ENCODE peak calls at places on chromosome 19, in four cellular contexts. One of them, this sample, is unnamed.
A peak's percentile ranks its signal among the peaks of the same experiment; 100 is the strongest.

GRCh38 chr19:6221220-6221877 is 58.4 kb downstream of the MLLT1 start:
- DNase-seq in uterus: no peak
- DNase-seq in stomach: no peak
- DNase-seq in IMR-90: no peak
- DNase-seq in this sample: peak; percentile 57

GRCh38 chr19:45437328-45437727 is 13.6 kb upstream of the ERCC1 start:
- DNase-seq in uterus: no peak
- DNase-seq in stomach: no peak
- DNase-seq in IMR-90: no peak
- DNase-seq in this sample: no peak

GRCh38 chr19:54478677-54479266 is 5.7 kb upstream of the CDC42EP5 start:
- DNase-seq in uterus: no peak
- DNase-seq in stomach: no peak
- DNase-seq in IMR-90: peak; percentile 49
- DNase-seq in this sample: no peak

GRCh38 chr19:38310986-38311385 is 4.8 kb downstream of the YIF1B start:
- DNase-seq in uterus: no peak
- DNase-seq in stomach: no peak
- DNase-seq in IMR-90: no peak
- DNase-seq in this sample: no peak

GRCh38 chr19:22052644-22053013 is 345 bp downstream of the ZNF257 start:
- DNase-seq in uterus: no peak
- DNase-seq in stomach: no peak
- DNase-seq in IMR-90: no peak
- DNase-seq in this sample: peak; percentile 15

GRCh38 chr19:10593820-10594637 is 6.9 kb upstream of the AP1M2 start:
- DNase-seq in uterus: no peak
- DNase-seq in stomach: no peak
- DNase-seq in IMR-90: no peak
- DNase-seq in this sample: peak; percentile 29

GRCh38 chr19:55485439-55486011 is 537 bp downstream of the NAT14 start:
- DNase-seq in uterus: no peak
- DNase-seq in stomach: no peak
- DNase-seq in IMR-90: no peak
- DNase-seq in this sample: no peak

GRCh38 chr19:50794074-50794777 is 4.0 kb downstream of the ACP4 start:
- DNase-seq in uterus: no peak
- DNase-seq in stomach: no peak
- DNase-seq in IMR-90: no peak
- DNase-seq in this sample: no peak

GRCh38 chr19:50460161-50460765 is 16.0 kb upstream of the EMC10 start:
- DNase-seq in uterus: no peak
- DNase-seq in stomach: no peak
- DNase-seq in IMR-90: peak; percentile 50
- DNase-seq in this sample: no peak

GRCh38 chr19:28294395-28294794 is 918.6 kb downstream of the UQCRFS1 start:
- DNase-seq in uterus: no peak
- DNase-seq in stomach: no peak
- DNase-seq in IMR-90: no peak
- DNase-seq in this sample: no peak

GRCh38 chr19:10517361-10517759 is at the start of gene S1PR5:
- DNase-seq in uterus: no peak
- DNase-seq in stomach: no peak
- DNase-seq in IMR-90: no peak
- DNase-seq in this sample: no peak

GRCh38 chr19:6801397-6802086 is 29.0 kb downstream of the VAV1 start:
- DNase-seq in uterus: peak; percentile 21
- DNase-seq in stomach: peak; percentile 65
- DNase-seq in IMR-90: no peak
- DNase-seq in this sample: no peak

GRCh38 chr19:21751379-21751778 is 16.0 kb downstream of the ZNF100 start:
- DNase-seq in uterus: no peak
- DNase-seq in stomach: no peak
- DNase-seq in IMR-90: peak; percentile 43
- DNase-seq in this sample: no peak

GRCh38 chr19:15107056-15108010 is at the start of gene SYDE1:
- DNase-seq in uterus: peak; percentile 59
- DNase-seq in stomach: no peak
- DNase-seq in IMR-90: peak; percentile 55
- DNase-seq in this sample: peak; percentile 66

GRCh38 chr19:56595548-56595899 is 422 bp downstream of the ZNF71 start:
- DNase-seq in uterus: no peak
- DNase-seq in stomach: no peak
- DNase-seq in IMR-90: peak; percentile 9
- DNase-seq in this sample: no peak

GRCh38 chr19:10209305-10209704 is 14.6 kb upstream of the DNMT1 start:
- DNase-seq in uterus: no peak
- DNase-seq in stomach: no peak
- DNase-seq in IMR-90: peak; percentile 87
- DNase-seq in this sample: no peak

GRCh38 chr19:55693336-55693974 is 18.4 kb downstream of the EPN1 start:
- DNase-seq in uterus: no peak
- DNase-seq in stomach: no peak
- DNase-seq in IMR-90: no peak
- DNase-seq in this sample: no peak

GRCh38 chr19:45782820-45783785 is 813 bp upstream of the DMPK start:
- DNase-seq in uterus: peak; percentile 86
- DNase-seq in stomach: no peak
- DNase-seq in IMR-90: peak; percentile 71
- DNase-seq in this sample: peak; percentile 76

GRCh38 chr19:52748336-52748950 is 13.6 kb upstream of the ZNF611 start:
- DNase-seq in uterus: peak; percentile 38
- DNase-seq in stomach: no peak
- DNase-seq in IMR-90: peak; percentile 57
- DNase-seq in this sample: no peak

GRCh38 chr19:36169084-36169760 is 17.0 kb upstream of the COX7A1 start:
- DNase-seq in uterus: peak; percentile 31
- DNase-seq in stomach: peak; percentile 35
- DNase-seq in IMR-90: no peak
- DNase-seq in this sample: no peak
- H3K4me3 ChIP-seq in uterus: no peak overlapping the region
- H3K4me3 ChIP-seq in stomach: no peak overlapping the region
- H3K4me3 ChIP-seq in IMR-90: no peak overlapping the region
- H3K4me3 ChIP-seq in this sample: no peak overlapping the region

GRCh38 chr19:31350033-31350692 is 927 bp upstream of the TSHZ3 start:
- DNase-seq in uterus: peak; percentile 69
- DNase-seq in stomach: no peak
- DNase-seq in IMR-90: no peak
- DNase-seq in this sample: peak; percentile 71

GRCh38 chr19:31347828-31348314 is 1.4 kb downstream of the TSHZ3 start:
- DNase-seq in uterus: peak; percentile 64
- DNase-seq in stomach: no peak
- DNase-seq in IMR-90: peak; percentile 87
- DNase-seq in this sample: peak; percentile 63

GRCh38 chr19:31350693-31351211 is 1.5 kb upstream of the TSHZ3 start:
- DNase-seq in uterus: peak; percentile 48
- DNase-seq in stomach: peak; percentile 43
- DNase-seq in IMR-90: peak; percentile 56
- DNase-seq in this sample: peak; percentile 69

GRCh38 chr19:31348416-31349159 is 648 bp downstream of the TSHZ3 start:
- DNase-seq in uterus: peak; percentile 48
- DNase-seq in stomach: no peak
- DNase-seq in IMR-90: no peak
- DNase-seq in this sample: peak; percentile 60

DNA sequence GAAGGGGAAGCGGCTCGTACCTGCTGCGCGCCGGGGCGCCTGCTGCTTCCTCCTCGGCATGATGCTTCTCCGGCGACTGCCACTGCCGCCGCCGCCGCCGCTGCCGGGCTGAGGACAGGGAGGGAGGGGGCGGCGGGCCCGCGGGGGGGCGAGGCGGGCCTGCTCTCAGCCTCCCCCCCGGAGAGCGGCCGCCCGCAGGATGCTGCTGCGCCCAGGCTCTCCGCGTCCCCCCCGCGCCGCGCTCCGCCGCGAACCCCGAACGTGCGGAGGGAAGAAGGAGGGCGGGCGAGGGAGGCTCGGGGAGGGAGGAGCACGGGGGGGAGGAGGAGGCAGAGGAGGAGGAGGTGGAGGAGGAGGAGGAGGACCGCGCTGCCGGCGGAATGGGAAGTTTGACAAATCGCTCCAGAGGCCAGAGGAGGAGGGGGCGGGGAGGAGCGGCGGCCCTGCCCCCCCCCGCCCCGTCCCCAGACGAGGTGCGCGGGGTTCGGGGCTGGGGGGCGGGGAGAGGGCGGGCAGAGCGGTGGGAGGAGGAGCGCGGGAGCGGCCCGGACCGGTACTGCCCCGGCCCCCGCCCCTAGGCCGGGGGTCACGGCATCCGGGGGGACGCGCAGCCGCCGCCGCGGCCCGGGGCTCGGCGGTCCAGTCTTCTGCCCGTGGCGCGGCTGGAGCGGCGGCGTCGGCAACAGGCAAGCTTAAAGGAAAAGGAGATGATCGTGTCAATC is at the start of gene TSHZ3:
- DNase-seq in uterus: peak; percentile 91
- DNase-seq in stomach: peak; percentile 51
- DNase-seq in IMR-90: peak; percentile 87
- DNase-seq in this sample: peak; percentile 94
- TF ChIP-seq POLR2A in uterus: no peak
- TF ChIP-seq POLR2A in stomach: no peak
- TF ChIP-seq POLR2A in IMR-90: peak; percentile 21
- TF ChIP-seq POLR2A in this sample: peak; percentile 39

GRCh38 chr19:3196933-3197205 is 11.1 kb downstream of the NCLN start:
- DNase-seq in uterus: no peak
- DNase-seq in stomach: no peak
- DNase-seq in IMR-90: no peak
- DNase-seq in this sample: no peak
- H3K4me3 ChIP-seq in uterus: no peak overlapping the region
- H3K4me3 ChIP-seq in stomach: no peak overlapping the region
- H3K4me3 ChIP-seq in IMR-90: no peak overlapping the region
- H3K4me3 ChIP-seq in this sample: no peak overlapping the region

GRCh38 chr19:18542936-18543813 is at the start of gene FKBP8:
- DNase-seq in uterus: peak; percentile 93
- DNase-seq in stomach: peak; percentile 95
- DNase-seq in IMR-90: peak; percentile 79
- DNase-seq in this sample: peak; percentile 94
- TF ChIP-seq POLR2A in uterus: no peak
- TF ChIP-seq POLR2A in stomach: no peak
- TF ChIP-seq POLR2A in IMR-90: no peak
- TF ChIP-seq POLR2A in this sample: no peak

GRCh38 chr19:42065511-42065910 is 4.5 kb downstream of the GRIK5 start:
- DNase-seq in uterus: no peak
- DNase-seq in stomach: no peak
- DNase-seq in IMR-90: no peak
- DNase-seq in this sample: no peak

GRCh38 chr19:42066075-42066754 is 3.8 kb downstream of the GRIK5 start:
- DNase-seq in uterus: no peak
- DNase-seq in stomach: no peak
- DNase-seq in IMR-90: peak; percentile 19
- DNase-seq in this sample: no peak

GRCh38 chr19:42064432-42064831 is 5.6 kb downstream of the GRIK5 start:
- DNase-seq in uterus: no peak
- DNase-seq in stomach: no peak
- DNase-seq in IMR-90: no peak
- DNase-seq in this sample: no peak

GRCh38 chr19:42067315-42067888 is 2.6 kb downstream of the GRIK5 start:
- DNase-seq in uterus: no peak
- DNase-seq in stomach: no peak
- DNase-seq in IMR-90: no peak
- DNase-seq in this sample: no peak

DNA sequence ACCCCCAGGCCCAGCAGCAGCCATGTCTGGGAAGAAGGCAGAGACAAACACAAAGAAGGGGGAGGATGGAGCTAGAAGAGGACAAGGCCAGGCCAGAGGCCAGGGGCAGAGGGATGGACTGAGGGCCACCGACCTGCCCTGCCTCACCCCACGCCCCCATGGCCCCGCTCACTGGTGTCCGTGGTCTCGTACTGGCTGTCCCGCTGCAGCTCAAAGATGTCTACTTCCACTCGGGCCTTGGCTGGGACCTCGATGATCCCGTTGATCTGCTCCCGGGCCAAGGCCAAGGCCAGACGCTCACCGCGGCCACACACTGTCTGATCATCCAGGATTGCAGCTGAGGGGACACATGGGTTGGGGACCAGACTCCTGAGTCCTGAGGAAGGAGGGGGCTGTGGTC is 5.0 kb downstream of the GRIK5 start:
- DNase-seq in uterus: no peak
- DNase-seq in stomach: no peak
- DNase-seq in IMR-90: no peak
- DNase-seq in this sample: no peak
- H3K4me3 ChIP-seq in uterus: no peak overlapping the region
- H3K4me3 ChIP-seq in stomach: no peak overlapping the region
- H3K4me3 ChIP-seq in IMR-90: no peak overlapping the region
- H3K4me3 ChIP-seq in this sample: no peak overlapping the region

DNA sequence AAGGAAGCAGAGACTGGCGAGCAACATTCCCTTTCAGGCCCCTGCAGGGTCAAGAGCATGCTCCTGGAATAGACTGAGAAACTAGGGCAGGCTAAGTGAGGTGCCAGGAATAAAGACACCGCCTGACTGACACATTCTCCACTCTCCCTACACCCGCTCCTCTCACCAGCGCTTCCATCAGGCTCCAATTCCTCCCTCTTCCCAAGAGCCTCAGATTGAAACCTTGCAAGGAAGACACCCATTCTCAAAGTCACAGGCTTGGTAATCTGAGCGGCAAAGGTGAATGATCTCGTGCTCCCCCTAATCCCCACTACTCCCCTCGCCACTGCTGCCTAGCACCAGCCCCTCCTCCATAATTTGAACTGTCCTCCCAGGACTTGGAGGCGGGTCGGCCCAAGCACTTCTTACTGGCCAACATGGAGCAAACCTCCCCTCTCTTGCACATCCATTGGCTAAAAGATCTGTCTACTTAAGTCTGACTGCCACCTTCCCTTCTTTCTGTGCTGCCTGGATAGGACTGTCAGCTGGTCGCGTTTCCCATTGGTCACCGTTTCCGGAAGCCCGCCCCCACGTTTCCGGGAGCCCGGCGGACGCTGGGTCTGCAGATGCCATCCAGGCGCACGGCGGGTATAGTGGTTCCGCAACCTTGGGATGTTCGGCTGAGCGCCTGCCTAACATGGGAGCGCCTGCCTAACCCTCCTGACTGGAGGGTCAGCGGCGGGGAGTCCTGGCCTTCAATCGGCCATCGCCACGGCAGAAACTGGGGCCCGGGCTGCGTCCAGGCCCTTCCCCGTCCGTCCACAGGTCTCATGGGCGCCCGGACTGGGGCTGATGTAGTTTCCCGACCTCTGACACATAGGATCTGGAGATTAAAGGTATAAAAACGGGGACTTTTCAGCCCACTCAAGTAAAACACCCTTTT is 33.6 kb downstream of the ZNF383 start:
- DNase-seq in uterus: peak; percentile 75
- DNase-seq in stomach: peak; percentile 43
- DNase-seq in IMR-90: peak; percentile 97
- DNase-seq in this sample: peak; percentile 39
- TF ChIP-seq POLR2A in uterus: peak; percentile 45
- TF ChIP-seq POLR2A in stomach: no peak
- TF ChIP-seq POLR2A in IMR-90: no peak
- TF ChIP-seq POLR2A in this sample: no peak

GRCh38 chr19:1070931-1071791 is 4.2 kb downstream of the ARHGAP45 start:
- DNase-seq in uterus: no peak
- DNase-seq in stomach: no peak
- DNase-seq in IMR-90: no peak
- DNase-seq in this sample: peak; percentile 36
- H3K4me3 ChIP-seq in uterus: no peak overlapping the region
- H3K4me3 ChIP-seq in stomach: peak overlapping the region; percentile 0
- H3K4me3 ChIP-seq in IMR-90: no peak overlapping the region
- H3K4me3 ChIP-seq in this sample: no peak overlapping the region

This sample was measured in ovary.